ENCODE peak calls at places on chromosome 20, in six cellular contexts. One of them, this sample, is unnamed.

GRCh38 chr20:22207280-22207679 is 377.1 kb downstream of the FOXA2 start:
- DNase-seq in stomach: no peak
- DNase-seq in GM23248: no peak
- DNase-seq in small intestine: no peak
- DNase-seq in cardiac muscle cell: no peak
- DNase-seq in H9: no peak
- DNase-seq in this sample: no peak

GRCh38 chr20:59772373-59772705 is 161.1 kb downstream of the SYCP2 start:
- DNase-seq in stomach: no peak
- DNase-seq in GM23248: no peak
- DNase-seq in small intestine: no peak
- DNase-seq in cardiac muscle cell: no peak
- DNase-seq in H9: no peak
- DNase-seq in this sample: no peak

GRCh38 chr20:53579581-53580375 is 13.9 kb downstream of the ZNF217 start:
- DNase-seq in stomach: peak
- DNase-seq in GM23248: peak
- DNase-seq in small intestine: peak
- DNase-seq in cardiac muscle cell: no peak
- DNase-seq in H9: no peak
- DNase-seq in this sample: no peak

GRCh38 chr20:63232235-63233060 is 3.3 kb upstream of the BIRC7 start:
- DNase-seq in stomach: no peak
- DNase-seq in GM23248: peak
- DNase-seq in small intestine: no peak
- DNase-seq in cardiac muscle cell: no peak
- DNase-seq in H9: no peak
- DNase-seq in this sample: no peak

GRCh38 chr20:35768731-35769664 is 2.8 kb upstream of the PHF20 start:
- DNase-seq in stomach: peak
- DNase-seq in GM23248: peak
- DNase-seq in small intestine: peak
- DNase-seq in cardiac muscle cell: peak
- DNase-seq in H9: peak
- DNase-seq in this sample: peak

GRCh38 chr20:10927936-10928860 is 254.4 kb upstream of the JAG1 start:
- DNase-seq in stomach: no peak
- DNase-seq in GM23248: peak
- DNase-seq in small intestine: no peak
- DNase-seq in cardiac muscle cell: no peak
- DNase-seq in H9: no peak
- DNase-seq in this sample: no peak

GRCh38 chr20:25683050-25683449 is 13.6 kb downstream of the ZNF337 start:
- DNase-seq in stomach: no peak
- DNase-seq in GM23248: no peak
- DNase-seq in small intestine: no peak
- DNase-seq in cardiac muscle cell: no peak
- DNase-seq in H9: no peak
- DNase-seq in this sample: no peak

GRCh38 chr20:35952480-35953410 is 1.6 kb downstream of the SCAND1 start:
- DNase-seq in stomach: no peak
- DNase-seq in GM23248: peak
- DNase-seq in small intestine: peak
- DNase-seq in cardiac muscle cell: peak
- DNase-seq in H9: no peak
- DNase-seq in this sample: no peak

GRCh38 chr20:47253860-47254259 is 102.6 kb downstream of the ZMYND8 start:
- DNase-seq in stomach: no peak
- DNase-seq in GM23248: no peak
- DNase-seq in small intestine: no peak
- DNase-seq in cardiac muscle cell: no peak
- DNase-seq in H9: no peak
- DNase-seq in this sample: no peak

GRCh38 chr20:25574411-25574810 is 10.9 kb downstream of the NINL start:
- DNase-seq in stomach: no peak
- DNase-seq in GM23248: peak
- DNase-seq in small intestine: no peak
- DNase-seq in cardiac muscle cell: no peak
- DNase-seq in H9: no peak
- DNase-seq in this sample: no peak

GRCh38 chr20:63092660-63093215 is 86.0 kb upstream of the BHLHE23 start:
- DNase-seq in stomach: no peak
- DNase-seq in GM23248: no peak
- DNase-seq in small intestine: no peak
- DNase-seq in cardiac muscle cell: no peak
- DNase-seq in H9: peak
- DNase-seq in this sample: no peak

GRCh38 chr20:43941476-43942212 is 27.0 kb downstream of the TOX2 start:
- DNase-seq in stomach: no peak
- DNase-seq in GM23248: peak
- DNase-seq in small intestine: no peak
- DNase-seq in cardiac muscle cell: no peak
- DNase-seq in H9: no peak
- DNase-seq in this sample: no peak

GRCh38 chr20:59825944-59826759 is 107.3 kb downstream of the SYCP2 start:
- DNase-seq in stomach: peak
- DNase-seq in GM23248: no peak
- DNase-seq in small intestine: peak
- DNase-seq in cardiac muscle cell: no peak
- DNase-seq in H9: peak
- DNase-seq in this sample: no peak

GRCh38 chr20:39289316-39289715 is 327.2 kb downstream of the DHX35 start:
- DNase-seq in stomach: no peak
- DNase-seq in GM23248: no peak
- DNase-seq in small intestine: peak
- DNase-seq in cardiac muscle cell: peak
- DNase-seq in H9: peak
- DNase-seq in this sample: no peak

GRCh38 chr20:17822039-17822438 is 122.3 kb downstream of the BANF2 start:
- DNase-seq in stomach: peak
- DNase-seq in GM23248: no peak
- DNase-seq in small intestine: peak
- DNase-seq in cardiac muscle cell: no peak
- DNase-seq in H9: no peak
- DNase-seq in this sample: no peak

GRCh38 chr20:25389858-25390537 is 637 bp downstream of the ABHD12 start:
- DNase-seq in stomach: peak
- DNase-seq in GM23248: peak
- DNase-seq in small intestine: peak
- DNase-seq in cardiac muscle cell: peak
- DNase-seq in H9: peak
- DNase-seq in this sample: no peak

GRCh38 chr20:17624551-17625245 is 54.8 kb downstream of the DSTN start:
- DNase-seq in stomach: no peak
- DNase-seq in GM23248: no peak
- DNase-seq in small intestine: no peak
- DNase-seq in cardiac muscle cell: no peak
- DNase-seq in H9: no peak
- DNase-seq in this sample: no peak

GRCh38 chr20:53522696-53523095 is 70.9 kb downstream of the ZNF217 start:
- DNase-seq in stomach: no peak
- DNase-seq in GM23248: no peak
- DNase-seq in small intestine: no peak
- DNase-seq in cardiac muscle cell: no peak
- DNase-seq in H9: no peak
- DNase-seq in this sample: no peak

GRCh38 chr20:58890073-58890453 is 37.5 kb downstream of the GNAS start:
- DNase-seq in stomach: no peak
- DNase-seq in GM23248: no peak
- DNase-seq in small intestine: peak
- DNase-seq in cardiac muscle cell: no peak
- DNase-seq in H9: no peak
- DNase-seq in this sample: no peak

GRCh38 chr20:655730-656624 is 3.0 kb upstream of the SRXN1 start:
- DNase-seq in stomach: no peak
- DNase-seq in GM23248: no peak
- DNase-seq in small intestine: no peak
- DNase-seq in cardiac muscle cell: no peak
- DNase-seq in H9: no peak
- DNase-seq in this sample: no peak

GRCh38 chr20:47792021-47792618 is 6.8 kb upstream of the SULF2 start:
- DNase-seq in stomach: no peak
- DNase-seq in GM23248: peak
- DNase-seq in small intestine: no peak
- DNase-seq in cardiac muscle cell: no peak
- DNase-seq in H9: no peak
- DNase-seq in this sample: no peak

GRCh38 chr20:2446845-2447244 is 23.7 kb downstream of the SNRPB start:
- DNase-seq in stomach: no peak
- DNase-seq in GM23248: no peak
- DNase-seq in small intestine: no peak
- DNase-seq in cardiac muscle cell: no peak
- DNase-seq in H9: peak
- DNase-seq in this sample: no peak

GRCh38 chr20:12199703-12200102 is 282.0 kb downstream of the BTBD3 start:
- DNase-seq in stomach: no peak
- DNase-seq in GM23248: no peak
- DNase-seq in small intestine: no peak
- DNase-seq in cardiac muscle cell: no peak
- DNase-seq in H9: no peak
- DNase-seq in this sample: no peak

GRCh38 chr20:19785173-19785799 is 27.2 kb downstream of the RIN2 start:
- DNase-seq in stomach: no peak
- DNase-seq in GM23248: peak
- DNase-seq in small intestine: no peak
- DNase-seq in cardiac muscle cell: no peak
- DNase-seq in H9: no peak
- DNase-seq in this sample: no peak

GRCh38 chr20:54929191-54929590 is 453.8 kb downstream of the DOK5 start:
- DNase-seq in stomach: no peak
- DNase-seq in GM23248: no peak
- DNase-seq in small intestine: no peak
- DNase-seq in cardiac muscle cell: no peak
- DNase-seq in H9: no peak
- DNase-seq in this sample: no peak

DNA sequence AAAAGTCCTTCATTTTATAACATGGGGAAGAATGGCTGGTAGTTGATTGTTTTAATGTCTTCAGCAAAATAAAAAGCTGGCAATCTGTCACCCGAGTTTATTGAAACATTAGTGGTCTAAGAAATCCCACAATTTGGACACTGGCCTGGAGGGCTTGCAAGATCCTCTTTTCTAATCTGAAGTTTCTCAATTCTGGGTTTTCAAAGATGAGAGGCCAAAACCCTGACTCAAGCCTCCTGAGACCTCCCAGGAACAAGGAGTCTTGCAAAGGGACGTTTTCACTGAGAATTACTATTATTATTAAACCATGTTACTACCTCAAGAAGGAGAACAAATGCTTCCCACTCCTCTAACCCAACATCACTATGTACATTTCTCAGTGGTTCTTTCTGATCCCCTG is 19.5 kb downstream of the MAP1LC3A start:
- DNase-seq in stomach: no peak
- DNase-seq in GM23248: peak
- DNase-seq in small intestine: no peak
- DNase-seq in cardiac muscle cell: no peak
- DNase-seq in H9: no peak
- DNase-seq in this sample: no peak
- H3K27ac ChIP-seq in stomach: no peak
- H3K27ac ChIP-seq in GM23248: no peak
- H3K27ac ChIP-seq in small intestine: no peak
- H3K27ac ChIP-seq in cardiac muscle cell: peak
- H3K27ac ChIP-seq in H9: no peak
- H3K27ac ChIP-seq in this sample: no peak

DNA sequence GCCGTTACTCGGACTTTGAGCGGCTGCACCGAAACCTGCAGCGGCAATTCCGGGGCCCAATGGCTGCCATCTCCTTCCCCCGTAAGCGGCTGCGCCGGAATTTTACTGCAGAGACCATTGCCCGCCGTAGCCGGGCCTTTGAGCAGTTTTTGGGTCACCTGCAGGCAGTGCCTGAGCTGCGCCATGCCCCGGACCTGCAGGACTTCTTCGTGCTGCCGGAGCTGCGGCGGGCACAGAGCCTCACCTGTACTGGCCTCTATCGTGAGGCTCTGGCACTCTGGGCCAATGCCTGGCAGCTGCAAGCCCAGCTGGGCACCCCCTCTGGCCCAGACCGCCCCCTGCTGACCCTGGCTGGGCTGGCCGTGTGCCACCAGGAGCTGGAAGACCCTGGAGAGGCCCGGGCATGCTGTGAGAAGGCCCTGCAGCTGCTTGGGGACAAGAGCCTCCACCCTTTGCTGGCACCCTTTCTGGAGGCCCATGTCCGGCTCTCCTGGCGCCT is 7.2 kb downstream of the SNX21 start:
- DNase-seq in stomach: no peak
- DNase-seq in GM23248: no peak
- DNase-seq in small intestine: no peak
- DNase-seq in cardiac muscle cell: no peak
- DNase-seq in H9: no peak
- DNase-seq in this sample: no peak
- H3K27ac ChIP-seq in stomach: peak
- H3K27ac ChIP-seq in GM23248: no peak
- H3K27ac ChIP-seq in small intestine: no peak
- H3K27ac ChIP-seq in cardiac muscle cell: peak
- H3K27ac ChIP-seq in H9: no peak
- H3K27ac ChIP-seq in this sample: no peak

DNA sequence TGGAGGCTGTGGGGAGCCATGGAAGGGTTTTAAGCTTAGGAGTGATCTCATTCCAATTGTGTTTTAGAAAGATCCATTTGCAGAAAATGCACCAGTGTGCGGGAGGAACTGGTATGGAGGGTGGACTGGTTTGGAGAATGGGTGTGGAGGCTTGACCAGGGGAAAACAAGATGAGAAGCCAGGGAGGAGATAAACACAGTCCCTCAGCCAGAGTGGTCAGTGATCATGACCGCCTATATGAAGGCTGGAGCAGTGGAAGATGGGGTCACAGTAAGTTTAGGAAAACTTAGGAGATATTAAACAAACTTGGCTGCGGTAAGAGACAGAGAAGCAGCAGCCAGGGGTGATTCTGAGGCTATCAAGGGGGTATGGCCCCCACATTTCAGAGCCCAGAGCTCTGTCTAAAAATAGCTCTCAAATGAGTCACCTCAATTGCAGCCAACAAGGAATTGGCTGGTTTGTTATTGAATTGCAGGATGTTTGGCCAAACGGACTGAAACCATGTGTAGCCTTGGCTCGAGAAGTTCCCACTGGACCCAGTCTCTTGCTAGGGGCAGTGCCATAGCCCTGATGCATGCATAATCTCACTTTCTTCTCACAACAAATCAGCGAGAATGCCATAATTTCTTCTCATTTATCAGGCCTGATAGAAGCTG is 159.9 kb upstream of the TOP1 start:
- DNase-seq in stomach: no peak
- DNase-seq in GM23248: peak
- DNase-seq in small intestine: no peak
- DNase-seq in cardiac muscle cell: no peak
- DNase-seq in H9: no peak
- DNase-seq in this sample: no peak
- H3K27ac ChIP-seq in stomach: peak
- H3K27ac ChIP-seq in GM23248: no peak
- H3K27ac ChIP-seq in small intestine: no peak
- H3K27ac ChIP-seq in cardiac muscle cell: no peak
- H3K27ac ChIP-seq in H9: no peak
- H3K27ac ChIP-seq in this sample: no peak

DNA sequence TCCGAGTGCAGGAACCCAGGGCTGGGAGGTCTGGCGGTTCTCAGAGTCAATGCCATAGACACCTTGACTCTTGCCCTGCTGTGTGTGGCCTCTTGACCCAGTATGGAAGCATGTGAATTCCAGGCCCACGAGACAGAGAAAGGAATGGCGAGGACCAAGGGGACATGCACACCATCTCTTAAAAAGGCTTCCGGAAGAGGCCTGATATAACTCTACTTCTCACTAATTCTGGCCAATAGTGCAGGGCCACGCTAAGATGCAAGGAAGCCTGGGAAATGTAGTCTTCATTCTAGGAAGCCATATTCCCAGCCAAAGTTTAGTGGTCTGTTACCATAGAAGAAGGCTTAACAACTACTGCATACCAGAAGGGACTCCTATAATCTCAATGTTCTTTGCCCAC is 177.0 kb upstream of the KCNG1 start:
- DNase-seq in stomach: no peak
- DNase-seq in GM23248: no peak
- DNase-seq in small intestine: no peak
- DNase-seq in cardiac muscle cell: no peak
- DNase-seq in H9: no peak
- DNase-seq in this sample: no peak
- H3K27ac ChIP-seq in stomach: no peak
- H3K27ac ChIP-seq in GM23248: no peak
- H3K27ac ChIP-seq in small intestine: no peak
- H3K27ac ChIP-seq in cardiac muscle cell: no peak
- H3K27ac ChIP-seq in H9: no peak
- H3K27ac ChIP-seq in this sample: no peak

This sample was measured in substantia nigra.